ENCODE peak calls at places on chromosomes 6 and 20, in five cellular contexts. B is lower leg skin, R is IMR-90, Y is endothelial cell of umbilical vein, A is transverse colon. L is an unnamed sample.

GRCh38 chr6:72715119-72715518 is 93.3 kb downstream of the KCNQ5 start:
- DNase-seq in B (no peak), R (no peak), Y (no peak), A (no peak), L (no peak)

GRCh38 chr20:32522775-32523612 is 62.1 kb downstream of the NOL4L start:
- DNase-seq in B (no peak), R (peak), Y (no peak), A (no peak), L (no peak)

GRCh38 chr20:25685276-25686080 is 11.2 kb downstream of the ZNF337 start:
- DNase-seq in B (no peak), R (no peak), Y (no peak), A (no peak), L (no peak)

GRCh38 chr6:5763871-5764270 is 242.9 kb downstream of the NRN1 start:
- DNase-seq in B (no peak), R (peak), Y (no peak), A (no peak), L (no peak)

GRCh38 chr6:1247058-1247457 is 64.8 kb upstream of the FOXQ1 start:
- DNase-seq in B (no peak), R (no peak), Y (no peak), A (no peak), L (no peak)

GRCh38 chr20:44026932-44027685 is 112.5 kb downstream of the TOX2 start:
- DNase-seq in B (no peak), R (no peak), Y (no peak), A (no peak), L (no peak)

GRCh38 chr6:83067448-83068413 is at the start of gene DOP1A:
- DNase-seq in B (peak), R (peak), Y (peak), A (peak), L (peak)

GRCh38 chr20:59718681-59719080 is 114.3 kb downstream of the PHACTR3 start:
- DNase-seq in B (no peak), R (no peak), Y (no peak), A (no peak), L (no peak)

GRCh38 chr20:49397525-49397924 is 84.9 kb downstream of the KCNB1 start:
- DNase-seq in B (no peak), R (peak), Y (no peak), A (no peak), L (no peak)

GRCh38 chr6:19715166-19715558 is 122.0 kb upstream of the ID4 start:
- DNase-seq in B (no peak), R (no peak), Y (no peak), A (no peak), L (no peak)

GRCh38 chr6:142846459-142846831 is 98.5 kb downstream of the HIVEP2 start:
- DNase-seq in B (no peak), R (peak), Y (no peak), A (no peak), L (no peak)

GRCh38 chr6:34689742-34690141 is 6.8 kb downstream of the ILRUN start:
- DNase-seq in B (no peak), R (no peak), Y (no peak), A (no peak), L (no peak)

GRCh38 chr6:20227350-20227749 is 15.1 kb upstream of the MBOAT1 start:
- DNase-seq in B (no peak), R (no peak), Y (no peak), A (no peak), L (no peak)

GRCh38 chr20:1083431-1084080 is 34.8 kb upstream of the PSMF1 start:
- DNase-seq in B (no peak), R (peak), Y (no peak), A (no peak), L (no peak)

GRCh38 chr6:111981441-111981840 is 72.5 kb upstream of the CCN6 start:
- DNase-seq in B (no peak), R (no peak), Y (no peak), A (no peak), L (no peak)

GRCh38 chr6:30611150-30611855 is 5.7 kb downstream of the PPP1R10 start:
- DNase-seq in B (no peak), R (no peak), Y (no peak), A (no peak), L (no peak)
- TF ChIP-seq POLR2A in B (no peak), R (no peak), Y (no peak), A (no peak), L (no peak)

GRCh38 chr20:3914446-3914845 is 25.3 kb downstream of the PANK2 start:
- DNase-seq in B (no peak), R (no peak), Y (no peak), A (no peak), L (no peak)

GRCh38 chr20:3908667-3909066 is 19.5 kb downstream of the PANK2 start:
- DNase-seq in B (no peak), R (no peak), Y (no peak), A (no peak), L (no peak)

GRCh38 chr20:3909952-3910366 is 20.8 kb downstream of the PANK2 start:
- DNase-seq in B (no peak), R (no peak), Y (no peak), A (no peak), L (no peak)

GRCh38 chr20:3910868-3911267 is 21.7 kb downstream of the PANK2 start:
- DNase-seq in B (no peak), R (no peak), Y (no peak), A (no peak), L (no peak)

GRCh38 chr20:3911956-3912355 is 22.8 kb downstream of the PANK2 start:
- DNase-seq in B (no peak), R (no peak), Y (no peak), A (peak), L (no peak)
- TF ChIP-seq POLR2A in B (no peak), R (no peak), Y (no peak), A (no peak), L (peak)

DNA sequence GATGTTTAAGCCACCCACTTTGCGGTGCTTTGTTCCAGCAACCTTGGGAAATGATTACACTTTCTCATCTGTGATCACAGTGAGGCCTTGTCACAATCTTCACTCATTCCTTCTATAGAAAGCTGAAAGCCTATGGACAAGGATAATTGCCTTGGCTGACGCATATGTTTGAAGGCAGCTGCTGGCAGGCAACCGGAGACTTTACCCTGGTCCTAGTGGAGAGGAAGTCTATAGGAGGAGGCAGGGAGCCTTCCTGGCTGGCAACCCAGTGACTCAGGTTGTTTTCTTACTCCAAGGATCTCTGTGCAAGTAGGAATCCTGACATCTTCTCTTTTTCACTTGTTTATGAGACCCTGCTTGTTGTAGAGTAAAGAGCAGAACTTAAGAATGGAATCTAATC is 34.1 kb upstream of the ESR1 start:
- DNase-seq in B (no peak), R (no peak), Y (peak), A (no peak), L (no peak)
- TF ChIP-seq POLR2A in B (no peak), R (no peak), Y (no peak), A (no peak), L (no peak)

DNA sequence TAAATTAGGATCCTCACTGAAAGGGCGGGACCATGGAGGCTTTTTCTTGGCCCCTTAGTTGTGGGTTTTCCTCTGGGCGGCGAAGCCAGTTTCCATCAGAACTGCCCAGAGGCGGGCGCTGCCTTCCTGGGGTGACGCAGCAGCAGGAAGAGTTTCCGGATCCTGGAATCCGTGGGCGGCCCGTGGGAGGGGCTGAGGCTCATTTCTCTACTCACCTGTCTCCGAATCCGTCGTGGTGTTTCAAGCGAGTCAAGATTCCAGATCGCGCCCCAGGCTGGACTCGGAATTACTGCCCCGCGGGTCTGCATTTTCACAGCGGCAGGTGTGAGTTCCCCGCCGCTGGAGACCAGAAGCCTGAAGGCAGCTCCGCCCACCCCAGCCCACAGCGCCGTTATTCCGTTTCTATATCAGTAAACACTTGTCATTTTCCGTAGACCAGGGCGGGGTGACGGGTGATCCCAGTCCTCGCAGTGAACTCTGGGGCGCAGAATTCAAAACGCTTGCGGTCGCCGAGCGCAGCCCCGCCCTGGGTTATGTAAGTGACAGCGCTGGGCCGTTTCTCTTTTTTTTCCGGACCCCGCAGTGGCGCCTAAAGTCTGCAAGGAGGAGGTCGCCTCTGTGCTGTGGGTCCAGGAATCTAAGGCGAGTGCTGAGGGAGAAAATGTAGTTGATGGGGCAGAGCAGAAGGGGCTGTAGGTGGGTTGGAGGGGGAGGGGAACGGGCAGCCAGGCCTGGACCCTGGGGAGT is 27.2 kb upstream of the POU5F1 start:
- DNase-seq in B (peak), R (peak), Y (peak), A (peak), L (no peak)
- TF ChIP-seq POLR2A in B (no peak), R (peak), Y (peak), A (peak), L (peak)

GRCh38 chr20:16573011-16573965 is at the start of gene KIF16B:
- DNase-seq in B (peak), R (peak), Y (peak), A (peak), L (peak)
- TF ChIP-seq POLR2A in B (no peak), R (no peak), Y (no peak), A (peak), L (no peak)

GRCh38 chr6:28125396-28125795 is 987 bp downstream of the ZSCAN16 start:
- DNase-seq in B (no peak), R (no peak), Y (no peak), A (no peak), L (no peak)

GRCh38 chr6:28124971-28125353 is 553 bp downstream of the ZSCAN16 start:
- DNase-seq in B (no peak), R (no peak), Y (no peak), A (no peak), L (no peak)

GRCh38 chr6:28124350-28124970 is at the start of gene ZSCAN16:
- DNase-seq in B (peak), R (peak), Y (peak), A (peak), L (peak)
- TF ChIP-seq POLR2A in B (no peak), R (no peak), Y (peak), A (peak), L (peak)

GRCh38 chr6:3748208-3748701 is 3.3 kb downstream of the PXDC1 start:
- DNase-seq in B (peak), R (peak), Y (peak), A (peak), L (peak)

GRCh38 chr6:3749991-3750323 is 1.6 kb downstream of the PXDC1 start:
- DNase-seq in B (peak), R (peak), Y (peak), A (peak), L (no peak)

GRCh38 chr6:3750324-3751018 is 1.0 kb downstream of the PXDC1 start:
- DNase-seq in B (peak), R (peak), Y (peak), A (peak), L (peak)

GRCh38 chr6:3748726-3749389 is 2.7 kb downstream of the PXDC1 start:
- DNase-seq in B (no peak), R (peak), Y (no peak), A (no peak), L (no peak)

DNA sequence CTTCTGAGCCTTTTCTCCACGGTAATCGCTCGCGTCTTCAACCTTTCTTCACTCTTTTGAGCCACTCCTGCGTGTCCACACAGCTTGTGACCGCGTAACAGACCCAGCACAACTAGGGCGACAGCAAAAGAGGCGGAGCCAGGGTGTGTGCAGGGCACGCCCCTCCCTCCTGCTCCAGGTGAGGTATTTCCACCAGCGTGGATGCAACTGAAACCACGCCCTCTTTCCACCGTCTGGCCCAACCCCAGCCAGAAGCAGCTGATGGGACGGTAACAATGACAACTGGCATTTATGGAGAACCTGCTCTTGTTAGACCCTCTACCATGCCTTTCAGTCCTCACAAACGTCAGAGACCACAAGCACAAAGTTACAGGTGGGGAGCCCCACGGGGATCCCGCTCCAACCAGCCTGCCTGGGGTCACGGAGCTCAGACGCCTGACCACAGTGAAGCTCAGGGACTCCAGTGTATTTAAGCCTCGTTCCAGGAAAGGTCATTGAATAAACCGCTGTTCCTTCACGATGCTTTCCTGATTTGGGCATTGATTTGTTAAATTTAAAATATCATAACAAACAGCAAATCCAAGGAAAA is 2.0 kb downstream of the PXDC1 start:
- DNase-seq in B (peak), R (no peak), Y (peak), A (peak), L (no peak)
- TF ChIP-seq POLR2A in B (no peak), R (no peak), Y (no peak), A (no peak), L (no peak)

GRCh38 chr20:34820805-34821578 is 4.5 kb downstream of the NCOA6 start:
- DNase-seq in B (no peak), R (no peak), Y (no peak), A (no peak), L (no peak)

GRCh38 chr20:34825530-34826362 is at the start of gene NCOA6:
- DNase-seq in B (peak), R (peak), Y (peak), A (peak), L (peak)

GRCh38 chr20:34824861-34825529 is 456 bp downstream of the NCOA6 start:
- DNase-seq in B (peak), R (peak), Y (peak), A (peak), L (peak)

GRCh38 chr20:34829191-34829590 is 3.7 kb upstream of the NCOA6 start:
- DNase-seq in B (no peak), R (no peak), Y (no peak), A (no peak), L (no peak)

GRCh38 chr20:34824026-34824860 is 1.2 kb downstream of the NCOA6 start:
- DNase-seq in B (peak), R (peak), Y (peak), A (peak), L (peak)
- TF ChIP-seq POLR2A in B (no peak), R (no peak), Y (no peak), A (peak), L (no peak)

DNA sequence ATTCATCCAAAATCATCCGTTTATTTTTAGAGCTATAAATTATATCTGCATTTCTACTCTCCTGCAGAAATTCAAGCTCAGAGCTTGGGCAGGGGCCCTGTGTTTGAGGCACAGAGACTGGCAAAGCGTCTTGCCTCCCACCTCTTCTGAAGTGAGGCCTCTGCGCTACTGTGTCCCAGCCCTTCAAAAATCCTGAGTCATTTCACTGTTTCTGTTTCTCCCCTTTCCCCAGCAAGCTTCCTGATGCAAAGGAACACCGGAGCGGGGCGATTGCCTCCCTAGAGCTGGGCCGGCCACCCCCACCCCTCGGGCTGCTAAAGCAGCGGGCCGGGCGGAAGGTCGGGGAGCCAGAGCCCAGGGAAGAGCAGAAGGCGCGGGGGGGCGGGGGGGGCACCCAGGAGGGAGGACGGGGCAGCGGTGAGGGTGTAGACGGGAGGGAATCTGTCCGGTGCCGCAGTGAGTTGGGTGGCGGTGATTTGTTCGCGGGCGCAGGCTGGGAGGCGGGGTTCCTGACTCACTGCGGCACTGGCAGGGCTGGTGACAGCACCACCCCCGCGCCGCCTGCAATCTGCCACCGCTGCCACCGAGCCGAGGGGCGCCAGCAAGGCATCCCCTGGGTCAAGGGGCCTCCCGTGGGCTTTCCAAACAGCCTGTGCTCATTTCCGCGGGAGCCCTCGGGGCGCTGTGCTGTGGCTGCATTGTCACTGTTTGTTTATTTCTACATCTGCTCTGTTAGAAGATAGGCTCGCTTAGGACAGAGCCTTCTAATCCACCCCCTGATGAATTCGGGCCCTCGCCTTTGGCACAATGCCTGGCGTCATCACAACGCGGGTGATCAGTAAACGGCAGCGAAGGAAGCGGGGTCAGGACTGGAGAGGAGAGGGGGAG is 46.5 kb upstream of the SNAP25 start:
- DNase-seq in B (no peak), R (peak), Y (peak), A (peak), L (no peak)
- TF ChIP-seq POLR2A in B (no peak), R (no peak), Y (no peak), A (no peak), L (no peak)

L was measured in GM12892.